ENCODE peak calls at places on chromosomes 3 and 15, in six cellular contexts. One of them, this sample, is unnamed.
A peak's percentile ranks its signal among the peaks of the same experiment; 100 is the strongest.

GRCh38 chr15:36511594-36511993 is 67.8 kb upstream of the CDIN1 start:
- DNase-seq in dorsolateral prefrontal cortex: no peak
- DNase-seq in tibial nerve: no peak
- DNase-seq in A549: no peak
- DNase-seq in PC-3: no peak
- DNase-seq in astrocyte: no peak
- DNase-seq in this sample: no peak

GRCh38 chr3:149151843-149152242 is 22.4 kb downstream of the HPS3 start:
- DNase-seq in dorsolateral prefrontal cortex: no peak
- DNase-seq in tibial nerve: no peak
- DNase-seq in A549: no peak
- DNase-seq in PC-3: peak; percentile 28
- DNase-seq in astrocyte: peak; percentile 69
- DNase-seq in this sample: no peak

GRCh38 chr3:38168151-38168987 is 3.0 kb downstream of the OXSR1 start:
- DNase-seq in dorsolateral prefrontal cortex: no peak
- DNase-seq in tibial nerve: no peak
- DNase-seq in A549: no peak
- DNase-seq in PC-3: peak; percentile 86
- DNase-seq in astrocyte: peak; percentile 68
- DNase-seq in this sample: no peak

GRCh38 chr3:152623286-152623685 is 211.6 kb upstream of the P2RY1 start:
- DNase-seq in dorsolateral prefrontal cortex: no peak
- DNase-seq in tibial nerve: no peak
- DNase-seq in A549: no peak
- DNase-seq in PC-3: no peak
- DNase-seq in astrocyte: no peak
- DNase-seq in this sample: no peak

GRCh38 chr3:108131105-108131794 is 40.4 kb upstream of the CD47 start:
- DNase-seq in dorsolateral prefrontal cortex: no peak
- DNase-seq in tibial nerve: no peak
- DNase-seq in A549: peak; percentile 37
- DNase-seq in PC-3: peak; percentile 95
- DNase-seq in astrocyte: peak; percentile 91
- DNase-seq in this sample: no peak

GRCh38 chr3:183253961-183254815 is 1.1 kb downstream of the B3GNT5 start:
- DNase-seq in dorsolateral prefrontal cortex: no peak
- DNase-seq in tibial nerve: no peak
- DNase-seq in A549: peak; percentile 37
- DNase-seq in PC-3: peak; percentile 48
- DNase-seq in astrocyte: peak; percentile 19
- DNase-seq in this sample: no peak

GRCh38 chr3:155285936-155286335 is 7.5 kb downstream of the STRIT1 start:
- DNase-seq in dorsolateral prefrontal cortex: no peak
- DNase-seq in tibial nerve: no peak
- DNase-seq in A549: no peak
- DNase-seq in PC-3: no peak
- DNase-seq in astrocyte: no peak
- DNase-seq in this sample: no peak

GRCh38 chr3:63043631-63044030 is 168.4 kb upstream of the CADPS start:
- DNase-seq in dorsolateral prefrontal cortex: no peak
- DNase-seq in tibial nerve: no peak
- DNase-seq in A549: peak; percentile 2
- DNase-seq in PC-3: peak; percentile 2
- DNase-seq in astrocyte: peak; percentile 57
- DNase-seq in this sample: no peak

GRCh38 chr3:94082412-94082937 is 19.6 kb downstream of the NSUN3 start:
- DNase-seq in dorsolateral prefrontal cortex: no peak
- DNase-seq in tibial nerve: no peak
- DNase-seq in A549: no peak
- DNase-seq in PC-3: no peak
- DNase-seq in astrocyte: peak; percentile 19
- DNase-seq in this sample: no peak

GRCh38 chr3:59244343-59244742 is 194.5 kb upstream of the CFAP20DC start:
- DNase-seq in dorsolateral prefrontal cortex: no peak
- DNase-seq in tibial nerve: no peak
- DNase-seq in A549: no peak
- DNase-seq in PC-3: no peak
- DNase-seq in astrocyte: no peak
- DNase-seq in this sample: no peak

GRCh38 chr3:70876154-70876553 is 563.7 kb upstream of the MDFIC2 start:
- DNase-seq in dorsolateral prefrontal cortex: no peak
- DNase-seq in tibial nerve: no peak
- DNase-seq in A549: no peak
- DNase-seq in PC-3: no peak
- DNase-seq in astrocyte: no peak
- DNase-seq in this sample: no peak

GRCh38 chr3:109532257-109533216 is 195.2 kb upstream of the DPPA4 start:
- DNase-seq in dorsolateral prefrontal cortex: no peak
- DNase-seq in tibial nerve: peak; percentile 9
- DNase-seq in A549: peak; percentile 81
- DNase-seq in PC-3: peak; percentile 78
- DNase-seq in astrocyte: peak; percentile 70
- DNase-seq in this sample: peak; percentile 14

GRCh38 chr3:194671511-194671899 is 486 bp downstream of the LSG1 start:
- DNase-seq in dorsolateral prefrontal cortex: no peak
- DNase-seq in tibial nerve: no peak
- DNase-seq in A549: peak; percentile 42
- DNase-seq in PC-3: peak; percentile 66
- DNase-seq in astrocyte: no peak
- DNase-seq in this sample: no peak

GRCh38 chr15:57496946-57497944 is 94.5 kb upstream of the MYZAP start:
- DNase-seq in dorsolateral prefrontal cortex: no peak
- DNase-seq in tibial nerve: no peak
- DNase-seq in A549: peak; percentile 16
- DNase-seq in PC-3: peak; percentile 67
- DNase-seq in astrocyte: peak; percentile 51
- DNase-seq in this sample: no peak

GRCh38 chr3:186922790-186923189 is 7.5 kb upstream of the ST6GAL1 start:
- DNase-seq in dorsolateral prefrontal cortex: no peak
- DNase-seq in tibial nerve: no peak
- DNase-seq in A549: no peak
- DNase-seq in PC-3: no peak
- DNase-seq in astrocyte: no peak
- DNase-seq in this sample: no peak

GRCh38 chr15:41713047-41713446 is 52.8 kb downstream of the MGA start:
- DNase-seq in dorsolateral prefrontal cortex: peak; percentile 54
- DNase-seq in tibial nerve: peak; percentile 15
- DNase-seq in A549: no peak
- DNase-seq in PC-3: no peak
- DNase-seq in astrocyte: no peak
- DNase-seq in this sample: no peak

GRCh38 chr15:94359716-94360115 is 128.4 kb downstream of the MCTP2 start:
- DNase-seq in dorsolateral prefrontal cortex: no peak
- DNase-seq in tibial nerve: no peak
- DNase-seq in A549: no peak
- DNase-seq in PC-3: no peak
- DNase-seq in astrocyte: no peak
- DNase-seq in this sample: no peak
- TF ChIP-seq CTCF in dorsolateral prefrontal cortex: no peak
- TF ChIP-seq CTCF in tibial nerve: no peak
- TF ChIP-seq CTCF in A549: no peak
- TF ChIP-seq CTCF in PC-3: no peak
- TF ChIP-seq CTCF in astrocyte: no peak
- TF ChIP-seq CTCF in this sample: no peak

GRCh38 chr3:170867552-170867951 is 2.4 kb downstream of the RPL22L1 start:
- DNase-seq in dorsolateral prefrontal cortex: no peak
- DNase-seq in tibial nerve: no peak
- DNase-seq in A549: no peak
- DNase-seq in PC-3: no peak
- DNase-seq in astrocyte: no peak
- DNase-seq in this sample: no peak

GRCh38 chr3:170866499-170866898 is 3.5 kb downstream of the RPL22L1 start:
- DNase-seq in dorsolateral prefrontal cortex: no peak
- DNase-seq in tibial nerve: no peak
- DNase-seq in A549: no peak
- DNase-seq in PC-3: no peak
- DNase-seq in astrocyte: no peak
- DNase-seq in this sample: no peak

GRCh38 chr3:170868577-170869239 is 1.3 kb downstream of the RPL22L1 start:
- DNase-seq in dorsolateral prefrontal cortex: no peak
- DNase-seq in tibial nerve: no peak
- DNase-seq in A549: no peak
- DNase-seq in PC-3: no peak
- DNase-seq in astrocyte: no peak
- DNase-seq in this sample: no peak

GRCh38 chr3:170865209-170866094 is 4.5 kb downstream of the RPL22L1 start:
- DNase-seq in dorsolateral prefrontal cortex: no peak
- DNase-seq in tibial nerve: no peak
- DNase-seq in A549: peak; percentile 6
- DNase-seq in PC-3: peak; percentile 13
- DNase-seq in astrocyte: no peak
- DNase-seq in this sample: no peak

GRCh38 chr3:170867143-170867542 is 2.9 kb downstream of the RPL22L1 start:
- DNase-seq in dorsolateral prefrontal cortex: no peak
- DNase-seq in tibial nerve: no peak
- DNase-seq in A549: no peak
- DNase-seq in PC-3: no peak
- DNase-seq in astrocyte: no peak
- DNase-seq in this sample: no peak
- H3K27ac ChIP-seq in dorsolateral prefrontal cortex: no peak overlapping the region
- H3K27ac ChIP-seq in tibial nerve: no peak overlapping the region
- H3K27ac ChIP-seq in A549: peak overlapping the region; percentile 10
- H3K27ac ChIP-seq in PC-3: no peak overlapping the region
- H3K27ac ChIP-seq in astrocyte: no peak overlapping the region
- H3K27ac ChIP-seq in this sample: no peak overlapping the region

GRCh38 chr3:81668283-81668682 is 93.2 kb downstream of the GBE1 start:
- DNase-seq in dorsolateral prefrontal cortex: no peak
- DNase-seq in tibial nerve: no peak
- DNase-seq in A549: no peak
- DNase-seq in PC-3: no peak
- DNase-seq in astrocyte: no peak
- DNase-seq in this sample: no peak

GRCh38 chr3:81663114-81663513 is 98.3 kb downstream of the GBE1 start:
- DNase-seq in dorsolateral prefrontal cortex: no peak
- DNase-seq in tibial nerve: no peak
- DNase-seq in A549: no peak
- DNase-seq in PC-3: no peak
- DNase-seq in astrocyte: no peak
- DNase-seq in this sample: no peak

GRCh38 chr3:81666502-81667121 is 94.8 kb downstream of the GBE1 start:
- DNase-seq in dorsolateral prefrontal cortex: no peak
- DNase-seq in tibial nerve: no peak
- DNase-seq in A549: peak; percentile 46
- DNase-seq in PC-3: peak; percentile 51
- DNase-seq in astrocyte: peak; percentile 5
- DNase-seq in this sample: no peak
- TF ChIP-seq CTCF in dorsolateral prefrontal cortex: peak; percentile 81
- TF ChIP-seq CTCF in tibial nerve: peak; percentile 65
- TF ChIP-seq CTCF in A549: peak; percentile 87
- TF ChIP-seq CTCF in PC-3: peak; percentile 91
- TF ChIP-seq CTCF in astrocyte: peak; percentile 71
- TF ChIP-seq CTCF in this sample: peak; percentile 65

GRCh38 chr15:69126054-69126469 is 34.4 kb upstream of the GLCE start:
- DNase-seq in dorsolateral prefrontal cortex: no peak
- DNase-seq in tibial nerve: no peak
- DNase-seq in A549: peak; percentile 72
- DNase-seq in PC-3: no peak
- DNase-seq in astrocyte: peak; percentile 39
- DNase-seq in this sample: no peak
- H3K27ac ChIP-seq in dorsolateral prefrontal cortex: no peak overlapping the region
- H3K27ac ChIP-seq in tibial nerve: no peak overlapping the region
- H3K27ac ChIP-seq in A549: peak overlapping the region; percentile 75
- H3K27ac ChIP-seq in PC-3: no peak overlapping the region
- H3K27ac ChIP-seq in astrocyte: no peak overlapping the region
- H3K27ac ChIP-seq in this sample: no peak overlapping the region

This sample was measured in CD4-positive, alpha-beta T cell.